ENCODE peak calls at places on chromosome 13, in five cellular contexts. A, O, B, R and I are unnamed samples. For H3K4me1, the result is how much of the 10 kb centered on the place peaks cover.

GRCh38 chr13:75197803-75198202 is 284.2 kb downstream of the TBC1D4 start:
- DNase-seq in A (no peak), O (no peak), B (no peak), R (no peak), I (no peak)

GRCh38 chr13:113665582-113666323 is 1.3 kb upstream of the GRK1 start:
- DNase-seq in A (no peak), O (peak), B (peak), R (no peak), I (no peak)

GRCh38 chr13:110233181-110233641 is 73.7 kb downstream of the COL4A1 start:
- DNase-seq in A (no peak), O (no peak), B (no peak), R (no peak), I (no peak)

GRCh38 chr13:35512271-35512920 is 35.9 kb upstream of the MAB21L1 start:
- DNase-seq in A (no peak), O (no peak), B (no peak), R (no peak), I (no peak)

GRCh38 chr13:82688400-82688999 is 1193.8 kb downstream of the SLITRK1 start:
- DNase-seq in A (no peak), O (no peak), B (no peak), R (no peak), I (no peak)

GRCh38 chr13:113904411-113904810 is 40.5 kb upstream of the GAS6 start:
- DNase-seq in A (peak), O (no peak), B (peak), R (no peak), I (no peak)

GRCh38 chr13:39876258-39876657 is 220.8 kb downstream of the COG6 start:
- DNase-seq in A (no peak), O (no peak), B (no peak), R (no peak), I (no peak)

GRCh38 chr13:113916330-113916815 is 52.5 kb upstream of the GAS6 start:
- DNase-seq in A (no peak), O (no peak), B (no peak), R (no peak), I (no peak)

GRCh38 chr13:48233097-48233885 is at the start of gene ITM2B:
- DNase-seq in A (peak), O (peak), B (peak), R (peak), I (peak)

GRCh38 chr13:114067381-114067885 is 65.0 kb downstream of the RASA3 start:
- DNase-seq in A (no peak), O (no peak), B (peak), R (no peak), I (no peak)

GRCh38 chr13:89783221-89783755 is 1564.2 kb upstream of the MIR17HG start:
- DNase-seq in A (no peak), O (no peak), B (no peak), R (no peak), I (no peak)

GRCh38 chr13:68715651-68716050 is 1392.0 kb upstream of the ATXN8OS start:
- DNase-seq in A (no peak), O (no peak), B (no peak), R (no peak), I (peak)

GRCh38 chr13:112733112-112733511 is 43.3 kb downstream of the ATP11A start:
- DNase-seq in A (peak), O (no peak), B (no peak), R (no peak), I (no peak)

GRCh38 chr13:33910267-33910666 is 92.3 kb downstream of the RFC3 start:
- DNase-seq in A (no peak), O (no peak), B (no peak), R (no peak), I (no peak)

GRCh38 chr13:113922412-113923118 is 51.3 kb downstream of the C13orf46 start:
- DNase-seq in A (no peak), O (no peak), B (peak), R (no peak), I (no peak)

GRCh38 chr13:27952931-27953670 is 16.0 kb downstream of the CDX2 start:
- DNase-seq in A (no peak), O (no peak), B (peak), R (no peak), I (no peak)

GRCh38 chr13:108967371-108967770 is 338.0 kb downstream of the MYO16 start:
- DNase-seq in A (no peak), O (no peak), B (no peak), R (no peak), I (no peak)

GRCh38 chr13:28355822-28356371 is 139.0 kb downstream of the FLT1 start:
- DNase-seq in A (no peak), O (no peak), B (no peak), R (no peak), I (no peak)

GRCh38 chr13:58165617-58166016 is 534.1 kb downstream of the PCDH17 start:
- DNase-seq in A (no peak), O (no peak), B (no peak), R (no peak), I (no peak)

GRCh38 chr13:51726446-51727185 is 77.3 kb downstream of the DHRS12 start:
- DNase-seq in A (no peak), O (no peak), B (no peak), R (no peak), I (no peak)

GRCh38 chr13:112997188-112998135 is 28.4 kb downstream of the MCF2L start:
- DNase-seq in A (no peak), O (no peak), B (no peak), R (no peak), I (no peak)

GRCh38 chr13:23059173-23059572 is 121.6 kb upstream of the SGCG start:
- DNase-seq in A (no peak), O (no peak), B (no peak), R (no peak), I (no peak)

GRCh38 chr13:108962652-108963051 is 333.2 kb downstream of the MYO16 start:
- DNase-seq in A (no peak), O (no peak), B (no peak), R (no peak), I (no peak)

GRCh38 chr13:75907044-75907443 is 270.9 kb downstream of the LMO7 start:
- DNase-seq in A (no peak), O (no peak), B (no peak), R (no peak), I (no peak)

GRCh38 chr13:38705351-38705750 is 18.5 kb downstream of the FREM2 start:
- DNase-seq in A (no peak), O (no peak), B (no peak), R (no peak), I (no peak)

GRCh38 chr13:19048381-19048780 is 133.2 kb downstream of the TUBA3C start:
- DNase-seq in A (no peak), O (no peak), B (no peak), R (no peak), I (no peak)

GRCh38 chr13:48582086-48582485 is 49.2 kb upstream of the RCBTB2 start:
- DNase-seq in A (no peak), O (no peak), B (no peak), R (no peak), I (no peak)

GRCh38 chr13:74061939-74062595 is 72.1 kb downstream of the KLF12 start:
- DNase-seq in A (no peak), O (no peak), B (no peak), R (no peak), I (no peak)

GRCh38 chr13:66849706-66850105 is 380.4 kb downstream of the PCDH9 start:
- DNase-seq in A (peak), O (no peak), B (no peak), R (no peak), I (no peak)

GRCh38 chr13:66844933-66845332 is 385.2 kb downstream of the PCDH9 start:
- DNase-seq in A (no peak), O (no peak), B (no peak), R (no peak), I (no peak)

GRCh38 chr13:66845393-66845792 is 384.7 kb downstream of the PCDH9 start:
- DNase-seq in A (no peak), O (no peak), B (no peak), R (no peak), I (no peak)

DNA sequence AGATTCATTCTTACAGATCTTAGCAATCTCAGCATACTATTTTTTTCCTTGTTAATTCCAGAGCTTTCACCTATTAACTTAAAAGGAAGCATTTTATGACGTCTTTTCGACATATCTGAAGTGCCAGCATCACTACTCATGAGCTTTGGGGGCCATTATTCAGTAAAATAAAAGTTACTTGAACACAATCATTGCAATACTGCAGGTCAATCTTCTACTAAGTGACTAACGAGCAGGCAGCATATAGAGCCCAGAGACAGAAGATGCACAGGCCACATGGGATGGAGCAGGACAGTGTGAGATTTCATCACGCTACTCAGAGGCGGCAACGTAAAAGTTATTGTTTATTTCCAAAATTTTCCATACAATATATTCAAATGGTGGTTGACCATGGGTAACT is 382.6 kb downstream of the PCDH9 start:
- DNase-seq in A (no peak), O (no peak), B (no peak), R (no peak), I (no peak)
- H3K4me1 ChIP-seq in A (under half), O (under half), B (under half), R (under half), I (under half)

DNA sequence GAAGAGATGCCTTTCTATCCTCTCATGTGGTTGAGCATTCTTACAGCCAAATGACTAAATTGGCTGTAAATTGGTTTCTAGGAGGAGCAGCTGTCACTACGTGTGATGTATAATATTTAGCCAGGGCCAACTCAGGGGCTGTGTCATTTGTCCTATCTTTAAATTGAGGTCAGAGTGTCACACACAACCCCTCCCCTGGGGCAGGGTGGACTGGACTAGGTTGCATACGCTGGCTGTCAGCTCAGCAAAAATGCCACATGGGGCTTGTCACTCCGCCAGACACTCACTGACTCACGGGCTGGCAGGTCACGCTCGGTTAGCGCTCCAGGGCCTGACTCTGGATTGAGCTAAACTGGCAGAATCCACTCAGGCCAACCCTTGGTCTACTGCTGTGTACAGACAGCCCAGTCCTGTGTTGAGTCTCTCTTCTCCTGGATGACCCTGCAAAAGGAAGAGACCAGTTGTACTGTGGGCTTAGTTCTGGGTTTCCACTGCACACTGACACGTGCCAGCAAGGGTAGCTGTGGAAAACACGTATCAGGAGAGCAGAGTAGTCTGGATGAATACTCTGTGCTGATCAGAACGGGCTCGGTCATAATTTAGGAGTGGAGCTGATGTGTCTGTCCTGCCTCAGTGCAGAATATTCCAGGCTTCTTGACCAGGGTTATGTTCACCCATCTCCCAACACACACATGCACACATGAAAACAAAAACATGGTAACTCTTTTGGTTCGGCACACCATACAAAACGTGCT is 29.1 kb downstream of the SHISA2 start:
- DNase-seq in A (no peak), O (peak), B (peak), R (no peak), I (no peak)
- H3K4me1 ChIP-seq in A (under half), O (under half), B (under half), R (under half), I (under half)

DNA sequence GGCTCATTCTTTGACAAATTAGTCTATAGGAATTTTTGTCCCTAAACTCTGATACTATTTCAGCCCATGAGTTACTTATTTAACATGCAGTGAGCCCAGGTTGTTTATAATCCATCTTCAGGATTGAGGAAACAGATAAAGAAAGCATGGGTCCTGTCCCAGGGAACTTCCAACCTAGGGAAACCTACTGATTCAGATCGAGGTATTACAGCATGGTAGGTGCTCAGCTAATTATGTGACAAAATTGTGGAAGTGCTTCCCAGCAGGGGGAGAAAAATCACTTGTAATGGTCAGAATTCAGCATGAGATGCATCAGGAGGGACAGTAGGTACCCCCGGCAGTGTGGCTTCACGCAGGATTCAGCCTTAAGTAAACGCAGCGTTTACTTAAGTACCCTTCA is 171.3 kb downstream of the NUFIP1 start:
- DNase-seq in A (no peak), O (no peak), B (no peak), R (no peak), I (no peak)
- H3K4me1 ChIP-seq in A (under half), O (under half), B (under half), R (under half), I (under half)

GRCh38 chr13:50587122-50587521 is 256.4 kb downstream of the DLEU7 start:
- DNase-seq in A (no peak), O (no peak), B (no peak), R (no peak), I (no peak)
- H3K4me1 ChIP-seq in A (under half), O (under half), B (under half), R (under half), I (under half)

GRCh38 chr13:46403851-46404731 is 17.0 kb upstream of the RUBCNL start:
- DNase-seq in A (no peak), O (peak), B (no peak), R (no peak), I (no peak)
- H3K4me1 ChIP-seq in A (under half), O (under half), B (under half), R (under half), I (under half)

GRCh38 chr13:46679369-46680180 is 117.4 kb downstream of the ESD start:
- DNase-seq in A (no peak), O (no peak), B (no peak), R (no peak), I (no peak)
- H3K4me1 ChIP-seq in A (under half), O (under half), B (under half), R (under half), I (under half)

GRCh38 chr13:43077446-43077845 is 54.1 kb downstream of the DNAJC15 start:
- DNase-seq in A (no peak), O (no peak), B (no peak), R (no peak), I (no peak)
- H3K4me1 ChIP-seq in A (under half), O (under half), B (under half), R (under half), I (under half)

GRCh38 chr13:21011378-21011777 is 50.0 kb downstream of the LATS2 start:
- DNase-seq in A (no peak), O (no peak), B (no peak), R (no peak), I (no peak)
- H3K4me1 ChIP-seq in A (under half), O (half or more), B (under half), R (under half), I (under half)

DNA sequence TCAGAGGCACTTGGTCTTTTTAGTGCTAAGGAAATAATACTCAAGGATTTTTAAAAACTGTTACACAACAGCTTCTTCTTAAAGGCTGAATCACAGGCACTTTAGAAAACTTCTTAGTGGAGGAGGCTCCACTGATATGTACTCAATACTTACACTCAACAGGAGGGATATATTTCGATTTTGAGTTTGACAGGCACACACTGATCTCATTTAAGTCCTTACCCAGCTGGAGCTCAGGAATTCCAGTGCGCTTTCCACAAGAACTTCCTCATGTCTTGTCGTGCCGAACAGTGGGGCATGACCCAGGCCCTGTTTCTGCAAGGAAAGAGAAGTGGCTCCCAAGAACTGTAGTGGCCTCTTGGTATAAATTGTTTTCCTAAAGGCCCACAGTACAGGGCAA is 103.8 kb downstream of the RGCC start:
- DNase-seq in A (no peak), O (no peak), B (no peak), R (no peak), I (no peak)
- H3K4me1 ChIP-seq in A (under half), O (under half), B (under half), R (under half), I (under half)